ENCODE peak calls at places on chromosomes 12 and 14, in five cellular contexts. R is astrocyte, L is right atrium auricular region, Q is brain microvascular endothelial cell, T is WERI-Rb-1. M is an unnamed sample.

GRCh38 chr14:25680934-25681333 is 631.0 kb upstream of the STXBP6 start:
- DNase-seq in R (no peak), L (no peak), Q (no peak), T (no peak), M (no peak)

GRCh38 chr14:51369814-51370213 is 129.8 kb downstream of the TMX1 start:
- DNase-seq in R (no peak), L (no peak), Q (no peak), T (peak), M (no peak)

GRCh38 chr14:36316131-36316530 is 4.3 kb downstream of the MBIP start:
- DNase-seq in R (no peak), L (no peak), Q (no peak), T (no peak), M (no peak)

GRCh38 chr14:100341301-100342031 is 18.3 kb downstream of the SLC25A47 start:
- DNase-seq in R (peak), L (peak), Q (peak), T (no peak), M (peak)

GRCh38 chr12:26271024-26271423 is 75.7 kb downstream of the SSPN start:
- DNase-seq in R (peak), L (no peak), Q (peak), T (no peak), M (no peak)

GRCh38 chr14:30214014-30214413 is 286.4 kb upstream of the PRKD1 start:
- DNase-seq in R (peak), L (no peak), Q (no peak), T (no peak), M (no peak)

GRCh38 chr12:121110211-121110940 is 22.3 kb upstream of the P2RX7 start:
- DNase-seq in R (peak), L (peak), Q (peak), T (peak), M (peak)

GRCh38 chr12:86186449-86186848 is 69.7 kb downstream of the MGAT4C start:
- DNase-seq in R (no peak), L (no peak), Q (no peak), T (no peak), M (no peak)

GRCh38 chr12:108187831-108188230 is 58.7 kb downstream of the WSCD2 start:
- DNase-seq in R (no peak), L (no peak), Q (no peak), T (no peak), M (no peak)

GRCh38 chr12:27751386-27752047 is 28.5 kb upstream of the KLHL42 start:
- DNase-seq in R (no peak), L (no peak), Q (no peak), T (no peak), M (no peak)

GRCh38 chr12:24378548-24379011 is 429.1 kb upstream of the SOX5 start:
- DNase-seq in R (peak), L (no peak), Q (peak), T (no peak), M (peak)

GRCh38 chr14:73503648-73504047 is 12.9 kb downstream of the RIOX1 start:
- DNase-seq in R (peak), L (no peak), Q (peak), T (no peak), M (peak)

GRCh38 chr14:100535287-100536131 is 51.7 kb downstream of the BEGAIN start:
- DNase-seq in R (no peak), L (peak), Q (no peak), T (peak), M (no peak)

GRCh38 chr12:96400631-96401060 is 407 bp upstream of the CDK17 start:
- DNase-seq in R (no peak), L (no peak), Q (peak), T (no peak), M (no peak)

GRCh38 chr12:53996188-53996885 is 3.6 kb upstream of the HOXC9 start:
- DNase-seq in R (no peak), L (no peak), Q (no peak), T (no peak), M (no peak)

GRCh38 chr12:90683871-90684270 is 271.1 kb downstream of the CCER1 start:
- DNase-seq in R (no peak), L (no peak), Q (no peak), T (no peak), M (no peak)

GRCh38 chr12:4293299-4293941 is 19.9 kb downstream of the CCND2 start:
- DNase-seq in R (no peak), L (no peak), Q (no peak), T (no peak), M (no peak)

GRCh38 chr12:67541625-67541991 is 106.9 kb upstream of the DYRK2 start:
- DNase-seq in R (no peak), L (no peak), Q (no peak), T (peak), M (no peak)

GRCh38 chr12:65157091-65157490 is 12.3 kb upstream of the LEMD3 start:
- DNase-seq in R (no peak), L (no peak), Q (no peak), T (no peak), M (no peak)

GRCh38 chr12:95277139-95277538 is 59.5 kb downstream of the VEZT start:
- DNase-seq in R (peak), L (no peak), Q (peak), T (no peak), M (peak)

GRCh38 chr12:14959916-14960315 is 1.5 kb downstream of the ARHGDIB start:
- DNase-seq in R (no peak), L (no peak), Q (no peak), T (no peak), M (no peak)

GRCh38 chr14:92501891-92502351 is 11.7 kb upstream of the RIN3 start:
- DNase-seq in R (peak), L (no peak), Q (peak), T (no peak), M (no peak)

GRCh38 chr14:92502541-92503286 is 10.9 kb upstream of the RIN3 start:
- DNase-seq in R (no peak), L (no peak), Q (no peak), T (no peak), M (no peak)

GRCh38 chr14:92506230-92506629 is 7.4 kb upstream of the RIN3 start:
- DNase-seq in R (no peak), L (no peak), Q (no peak), T (no peak), M (no peak)

GRCh38 chr14:92505826-92506225 is 7.8 kb upstream of the RIN3 start:
- DNase-seq in R (no peak), L (no peak), Q (no peak), T (no peak), M (no peak)

GRCh38 chr14:92503756-92504491 is 9.7 kb upstream of the RIN3 start:
- DNase-seq in R (peak), L (no peak), Q (peak), T (no peak), M (no peak)
- H3K27ac ChIP-seq in R (peak), L (no peak), Q (peak), T (no peak), M (no peak)

DNA sequence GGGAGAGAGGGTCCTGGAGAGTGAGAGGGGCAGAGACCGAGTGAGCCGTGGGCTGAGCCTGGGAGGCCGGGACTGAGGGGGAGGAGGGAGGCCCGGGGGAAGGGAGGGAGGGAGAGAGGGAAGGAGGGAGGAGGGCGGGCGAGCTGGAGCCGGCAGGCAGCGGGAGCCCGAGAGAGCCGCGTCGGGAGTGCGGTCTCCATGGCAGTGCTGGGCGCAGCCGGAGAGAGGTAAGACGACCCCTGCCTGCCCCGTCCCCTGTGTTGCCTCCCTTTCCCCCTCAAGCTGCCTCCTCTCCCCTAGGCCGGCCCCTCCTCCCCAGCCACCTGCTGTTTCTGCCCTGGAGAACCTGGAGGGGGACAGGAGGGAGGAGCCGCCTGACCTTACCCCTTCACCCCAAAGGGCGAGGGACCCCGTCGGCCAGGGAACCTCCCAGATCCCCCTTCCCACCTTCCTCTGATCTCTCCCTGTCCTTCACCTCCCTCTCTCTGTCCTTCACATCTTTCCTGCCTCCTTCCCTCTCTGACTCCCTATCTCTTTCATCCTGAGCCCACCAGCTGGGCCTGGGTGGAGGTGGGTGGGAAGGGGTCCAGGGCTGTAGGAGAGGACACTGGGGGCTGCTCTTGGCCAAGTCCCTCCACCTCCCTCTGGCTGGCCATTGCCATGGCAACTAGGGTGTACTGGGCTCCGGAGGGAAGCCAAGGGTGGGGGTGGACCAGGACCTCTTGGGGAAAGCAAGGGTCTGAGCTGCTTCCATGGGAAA is at the start of gene GPR162:
- DNase-seq in R (peak), L (no peak), Q (peak), T (peak), M (no peak)
- H3K4me3 ChIP-seq in R (peak), L (peak), Q (peak), T (peak), M (peak)

DNA sequence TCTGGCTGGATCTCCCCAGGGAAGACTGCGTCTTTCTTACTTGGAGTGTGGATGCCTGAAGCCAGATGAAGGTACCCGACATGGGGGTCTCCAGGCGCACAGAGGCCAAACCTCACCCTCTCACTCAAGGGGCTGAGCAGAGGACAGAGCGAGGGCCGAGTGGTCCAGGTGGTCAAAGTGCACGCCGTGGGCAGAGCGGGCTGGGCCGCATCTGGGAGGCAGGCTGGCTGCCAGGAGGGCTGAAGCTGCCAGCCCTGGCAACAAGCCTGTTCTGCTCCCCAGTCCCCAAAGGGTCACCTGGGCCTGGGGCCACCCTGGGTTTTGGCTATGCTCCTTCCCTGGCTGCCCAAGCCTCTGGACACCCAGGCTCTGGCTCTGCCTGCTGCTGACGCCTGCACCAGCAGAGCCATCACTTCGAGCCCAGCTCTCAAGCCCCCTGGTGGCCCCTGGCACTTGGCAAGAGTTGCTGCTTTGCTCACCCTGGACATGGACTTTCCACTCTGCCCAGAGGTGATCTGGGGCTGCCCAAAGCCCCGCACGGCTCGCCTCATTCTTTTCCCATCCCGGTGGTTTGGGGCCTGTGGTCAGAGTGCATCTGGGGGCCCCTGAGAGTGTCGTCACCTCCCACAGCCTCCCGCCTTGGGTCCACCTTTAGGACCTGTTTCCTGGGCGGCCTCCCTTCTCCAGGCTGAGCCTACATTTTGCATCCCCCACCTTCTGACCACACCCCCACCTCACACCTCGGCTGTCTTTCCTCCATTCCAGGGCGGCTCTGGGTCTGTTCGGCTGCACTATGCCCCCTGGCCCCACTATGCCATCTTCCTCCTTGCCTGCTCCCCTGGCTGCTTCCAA is 2.8 kb downstream of the ADSS1 start:
- DNase-seq in R (no peak), L (no peak), Q (no peak), T (no peak), M (no peak)
- TF ChIP-seq CTCF in R (no peak), L (no peak), Q (peak), T (peak), M (peak)

GRCh38 chr12:9782547-9783382 is 22.1 kb upstream of the CD69 start:
- DNase-seq in R (no peak), L (no peak), Q (no peak), T (no peak), M (no peak)

GRCh38 chr12:9784816-9785215 is 24.1 kb upstream of the CD69 start:
- DNase-seq in R (no peak), L (no peak), Q (no peak), T (no peak), M (no peak)

GRCh38 chr12:9781360-9781759 is 20.7 kb upstream of the CD69 start:
- DNase-seq in R (no peak), L (no peak), Q (no peak), T (no peak), M (no peak)

GRCh38 chr12:9786726-9787339 is 26.1 kb upstream of the CD69 start:
- DNase-seq in R (no peak), L (no peak), Q (no peak), T (no peak), M (no peak)

DNA sequence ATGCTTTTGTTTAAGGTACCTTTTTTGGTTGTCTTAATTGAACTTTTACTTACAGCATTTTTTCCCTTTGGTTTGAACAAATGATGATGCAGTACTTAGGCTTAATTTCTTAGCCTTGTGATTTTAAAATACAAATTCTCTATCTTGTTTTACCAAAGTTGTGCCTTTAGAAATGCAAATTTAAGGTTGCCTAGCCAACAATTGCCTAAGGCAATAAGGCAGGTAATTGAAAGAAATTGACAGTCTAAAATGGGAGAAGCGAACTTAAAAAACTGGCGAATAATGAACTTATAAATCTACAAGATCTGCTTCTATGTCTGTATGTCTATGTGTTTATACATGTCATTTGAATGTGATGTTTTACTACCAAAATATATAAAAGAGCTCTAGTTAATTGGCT is 23.6 kb upstream of the CD69 start:
- DNase-seq in R (no peak), L (no peak), Q (no peak), T (no peak), M (no peak)
- H3K27ac ChIP-seq in R (no peak), L (no peak), Q (no peak), T (no peak), M (no peak)

DNA sequence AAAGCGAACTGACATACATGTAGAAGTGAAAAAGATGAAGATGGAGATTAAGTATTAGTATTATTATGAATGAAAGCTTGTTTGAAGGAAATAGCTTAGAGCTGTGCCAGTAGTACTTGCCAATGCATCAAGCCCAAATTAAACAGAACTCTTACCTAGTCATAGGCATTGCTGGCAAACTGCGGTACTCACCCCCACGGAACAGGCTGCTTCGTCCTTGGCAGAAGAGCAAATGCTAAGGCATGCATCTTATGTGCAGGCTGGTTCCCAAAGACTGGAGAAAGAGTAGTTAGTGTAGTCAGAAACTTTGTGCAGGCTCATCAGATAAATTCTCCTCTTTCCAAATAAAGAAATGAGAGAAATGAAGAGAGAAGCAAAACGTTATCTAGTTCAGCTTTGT is 134.8 kb downstream of the CCDC59 start:
- DNase-seq in R (no peak), L (no peak), Q (no peak), T (no peak), M (no peak)
- H3K4me3 ChIP-seq in R (no peak), L (no peak), Q (no peak), T (no peak), M (no peak)

GRCh38 chr12:104958009-104958945 is at the start of gene SLC41A2:
- DNase-seq in R (peak), L (peak), Q (peak), T (peak), M (peak)
- TF ChIP-seq CTCF in R (no peak), L (no peak), Q (no peak), T (no peak), M (no peak)